ENCODE peak calls at places on chromosomes 3 and 15, in eight cellular contexts. One of them, this sample, is unnamed.

GRCh38 chr15:49458145-49458544 is 35.1 kb downstream of the FGF7 start:
- DNase-seq in effector CD4-positive, alpha-beta T cell: no peak
- DNase-seq in retina: no peak
- DNase-seq in K562: no peak
- DNase-seq in GM18507: no peak
- DNase-seq in nucleus accumbens: no peak
- DNase-seq in endothelial cell of umbilical vein: no peak
- DNase-seq in neural crest cell: no peak
- DNase-seq in this sample: no peak

GRCh38 chr3:122146466-122146865 is 37.0 kb upstream of the CASR start:
- DNase-seq in effector CD4-positive, alpha-beta T cell: no peak
- DNase-seq in GM18507: no peak
- DNase-seq in neural crest cell: no peak
- DNase-seq in retina: no peak
- DNase-seq in nucleus accumbens: no peak
- DNase-seq in endothelial cell of umbilical vein: no peak
- DNase-seq in K562: no peak
- DNase-seq in this sample: no peak

GRCh38 chr3:153026026-153026425 is 136.0 kb upstream of the RAP2B start:
- DNase-seq in effector CD4-positive, alpha-beta T cell: no peak
- DNase-seq in GM18507: no peak
- DNase-seq in neural crest cell: no peak
- DNase-seq in nucleus accumbens: no peak
- DNase-seq in endothelial cell of umbilical vein: peak; percentile 53
- DNase-seq in retina: no peak
- DNase-seq in K562: no peak
- DNase-seq in this sample: no peak

GRCh38 chr15:66859688-66860253 is 157.7 kb downstream of the SMAD6 start:
- DNase-seq in K562: no peak
- DNase-seq in retina: no peak
- DNase-seq in endothelial cell of umbilical vein: no peak
- DNase-seq in nucleus accumbens: no peak
- DNase-seq in neural crest cell: no peak
- DNase-seq in effector CD4-positive, alpha-beta T cell: no peak
- DNase-seq in GM18507: no peak
- DNase-seq in this sample: no peak

GRCh38 chr15:50653156-50653743 is 33.3 kb downstream of the TRPM7 start:
- DNase-seq in nucleus accumbens: no peak
- DNase-seq in GM18507: no peak
- DNase-seq in K562: no peak
- DNase-seq in retina: no peak
- DNase-seq in endothelial cell of umbilical vein: no peak
- DNase-seq in effector CD4-positive, alpha-beta T cell: no peak
- DNase-seq in neural crest cell: no peak
- DNase-seq in this sample: no peak

GRCh38 chr3:11774296-11774877 is 72.3 kb downstream of the TAMM41 start:
- DNase-seq in endothelial cell of umbilical vein: peak; percentile 60
- DNase-seq in retina: peak; percentile 68
- DNase-seq in K562: peak; percentile 33
- DNase-seq in GM18507: no peak
- DNase-seq in neural crest cell: peak; percentile 28
- DNase-seq in effector CD4-positive, alpha-beta T cell: no peak
- DNase-seq in nucleus accumbens: peak; percentile 4
- DNase-seq in this sample: no peak

GRCh38 chr3:31947671-31948091 is 33.4 kb downstream of the OSBPL10 start:
- DNase-seq in GM18507: no peak
- DNase-seq in nucleus accumbens: no peak
- DNase-seq in neural crest cell: no peak
- DNase-seq in K562: no peak
- DNase-seq in endothelial cell of umbilical vein: no peak
- DNase-seq in effector CD4-positive, alpha-beta T cell: no peak
- DNase-seq in retina: no peak
- DNase-seq in this sample: no peak

GRCh38 chr3:12139111-12139511 is 19.6 kb downstream of the TIMP4 start:
- DNase-seq in retina: peak; percentile 39
- DNase-seq in neural crest cell: peak; percentile 8
- DNase-seq in GM18507: no peak
- DNase-seq in endothelial cell of umbilical vein: peak; percentile 42
- DNase-seq in effector CD4-positive, alpha-beta T cell: no peak
- DNase-seq in K562: no peak
- DNase-seq in nucleus accumbens: no peak
- DNase-seq in this sample: no peak

GRCh38 chr3:46027736-46028397 is 584 bp upstream of the XCR1 start:
- DNase-seq in retina: no peak
- DNase-seq in endothelial cell of umbilical vein: no peak
- DNase-seq in neural crest cell: no peak
- DNase-seq in K562: no peak
- DNase-seq in nucleus accumbens: no peak
- DNase-seq in GM18507: no peak
- DNase-seq in effector CD4-positive, alpha-beta T cell: no peak
- DNase-seq in this sample: no peak

GRCh38 chr3:151322549-151322948 is 5.9 kb upstream of the GPR87 start:
- DNase-seq in nucleus accumbens: no peak
- DNase-seq in retina: no peak
- DNase-seq in K562: no peak
- DNase-seq in neural crest cell: no peak
- DNase-seq in endothelial cell of umbilical vein: no peak
- DNase-seq in effector CD4-positive, alpha-beta T cell: no peak
- DNase-seq in GM18507: no peak
- DNase-seq in this sample: no peak

GRCh38 chr15:40906947-40907802 is 12.9 kb downstream of the VPS18 start:
- DNase-seq in K562: peak; percentile 57
- DNase-seq in endothelial cell of umbilical vein: peak; percentile 89
- DNase-seq in retina: no peak
- DNase-seq in nucleus accumbens: peak; percentile 60
- DNase-seq in effector CD4-positive, alpha-beta T cell: peak; percentile 49
- DNase-seq in GM18507: no peak
- DNase-seq in neural crest cell: no peak
- DNase-seq in this sample: peak; percentile 84

GRCh38 chr3:183918178-183918577 is 33.5 kb upstream of the PARL start:
- DNase-seq in effector CD4-positive, alpha-beta T cell: no peak
- DNase-seq in GM18507: no peak
- DNase-seq in retina: no peak
- DNase-seq in endothelial cell of umbilical vein: no peak
- DNase-seq in neural crest cell: no peak
- DNase-seq in K562: no peak
- DNase-seq in nucleus accumbens: no peak
- DNase-seq in this sample: no peak

GRCh38 chr3:11238057-11238456 is 34.1 kb upstream of the ATG7 start:
- DNase-seq in K562: no peak
- DNase-seq in GM18507: no peak
- DNase-seq in endothelial cell of umbilical vein: peak; percentile 48
- DNase-seq in neural crest cell: no peak
- DNase-seq in retina: no peak
- DNase-seq in nucleus accumbens: no peak
- DNase-seq in effector CD4-positive, alpha-beta T cell: no peak
- DNase-seq in this sample: no peak

GRCh38 chr3:109081746-109082510 is 36.0 kb downstream of the MORC1 start:
- DNase-seq in effector CD4-positive, alpha-beta T cell: no peak
- DNase-seq in K562: peak; percentile 13
- DNase-seq in nucleus accumbens: no peak
- DNase-seq in neural crest cell: peak; percentile 8
- DNase-seq in endothelial cell of umbilical vein: peak; percentile 46
- DNase-seq in GM18507: peak; percentile 42
- DNase-seq in retina: peak; percentile 23
- DNase-seq in this sample: no peak

GRCh38 chr15:100778831-100779288 is 100.8 kb upstream of the ALDH1A3 start:
- DNase-seq in GM18507: no peak
- DNase-seq in effector CD4-positive, alpha-beta T cell: no peak
- DNase-seq in neural crest cell: no peak
- DNase-seq in nucleus accumbens: no peak
- DNase-seq in K562: no peak
- DNase-seq in endothelial cell of umbilical vein: no peak
- DNase-seq in retina: no peak
- DNase-seq in this sample: no peak

GRCh38 chr3:146505496-146505895 is 36.1 kb upstream of the PLSCR2 start:
- DNase-seq in nucleus accumbens: no peak
- DNase-seq in retina: no peak
- DNase-seq in GM18507: no peak
- DNase-seq in neural crest cell: no peak
- DNase-seq in K562: no peak
- DNase-seq in effector CD4-positive, alpha-beta T cell: no peak
- DNase-seq in endothelial cell of umbilical vein: peak; percentile 80
- DNase-seq in this sample: no peak

GRCh38 chr3:197038604-197039003 is 9.0 kb upstream of the MELTF start:
- DNase-seq in retina: no peak
- DNase-seq in GM18507: no peak
- DNase-seq in endothelial cell of umbilical vein: no peak
- DNase-seq in nucleus accumbens: no peak
- DNase-seq in K562: no peak
- DNase-seq in neural crest cell: no peak
- DNase-seq in effector CD4-positive, alpha-beta T cell: no peak
- DNase-seq in this sample: no peak

GRCh38 chr3:169534439-169534838 is 129.1 kb downstream of the MECOM start:
- DNase-seq in K562: no peak
- DNase-seq in GM18507: no peak
- DNase-seq in neural crest cell: no peak
- DNase-seq in effector CD4-positive, alpha-beta T cell: no peak
- DNase-seq in retina: no peak
- DNase-seq in nucleus accumbens: no peak
- DNase-seq in endothelial cell of umbilical vein: no peak
- DNase-seq in this sample: no peak

GRCh38 chr3:10532939-10533730 is 27.7 kb upstream of the ATP2B2 start:
- DNase-seq in nucleus accumbens: no peak
- DNase-seq in endothelial cell of umbilical vein: no peak
- DNase-seq in neural crest cell: no peak
- DNase-seq in K562: no peak
- DNase-seq in GM18507: no peak
- DNase-seq in retina: no peak
- DNase-seq in effector CD4-positive, alpha-beta T cell: no peak
- DNase-seq in this sample: no peak

GRCh38 chr15:84944311-84944710 is 37.3 kb upstream of the PDE8A start:
- DNase-seq in retina: no peak
- DNase-seq in GM18507: no peak
- DNase-seq in endothelial cell of umbilical vein: no peak
- DNase-seq in effector CD4-positive, alpha-beta T cell: no peak
- DNase-seq in neural crest cell: no peak
- DNase-seq in nucleus accumbens: no peak
- DNase-seq in K562: no peak
- DNase-seq in this sample: peak; percentile 42

GRCh38 chr3:17151598-17152373 is 267.0 kb downstream of the PLCL2 start:
- DNase-seq in endothelial cell of umbilical vein: no peak
- DNase-seq in retina: no peak
- DNase-seq in neural crest cell: no peak
- DNase-seq in K562: no peak
- DNase-seq in effector CD4-positive, alpha-beta T cell: peak; percentile 52
- DNase-seq in GM18507: peak; percentile 82
- DNase-seq in nucleus accumbens: no peak
- DNase-seq in this sample: peak; percentile 33

GRCh38 chr3:183924956-183925355 is 40.3 kb upstream of the PARL start:
- DNase-seq in K562: no peak
- DNase-seq in retina: no peak
- DNase-seq in nucleus accumbens: no peak
- DNase-seq in GM18507: no peak
- DNase-seq in neural crest cell: no peak
- DNase-seq in effector CD4-positive, alpha-beta T cell: no peak
- DNase-seq in endothelial cell of umbilical vein: no peak
- DNase-seq in this sample: no peak

GRCh38 chr3:184596233-184596632 is 34.6 kb downstream of the EPHB3 start:
- DNase-seq in neural crest cell: no peak
- DNase-seq in effector CD4-positive, alpha-beta T cell: no peak
- DNase-seq in endothelial cell of umbilical vein: no peak
- DNase-seq in K562: no peak
- DNase-seq in GM18507: no peak
- DNase-seq in retina: no peak
- DNase-seq in nucleus accumbens: no peak
- DNase-seq in this sample: no peak

GRCh38 chr3:52399593-52399992 is 45.3 kb downstream of the SEMA3G start:
- DNase-seq in effector CD4-positive, alpha-beta T cell: no peak
- DNase-seq in retina: no peak
- DNase-seq in K562: no peak
- DNase-seq in GM18507: no peak
- DNase-seq in neural crest cell: no peak
- DNase-seq in nucleus accumbens: no peak
- DNase-seq in endothelial cell of umbilical vein: no peak
- DNase-seq in this sample: peak; percentile 19

GRCh38 chr3:40550168-40550567 is 25.4 kb downstream of the ZNF621 start:
- DNase-seq in K562: no peak
- DNase-seq in endothelial cell of umbilical vein: no peak
- DNase-seq in nucleus accumbens: no peak
- DNase-seq in neural crest cell: no peak
- DNase-seq in effector CD4-positive, alpha-beta T cell: no peak
- DNase-seq in GM18507: no peak
- DNase-seq in retina: no peak
- DNase-seq in this sample: no peak

GRCh38 chr3:170355738-170356595 is 1.5 kb upstream of the SKIL start:
- DNase-seq in K562: peak; percentile 24
- DNase-seq in endothelial cell of umbilical vein: peak; percentile 86
- DNase-seq in nucleus accumbens: peak; percentile 60
- DNase-seq in effector CD4-positive, alpha-beta T cell: peak; percentile 5
- DNase-seq in retina: no peak
- DNase-seq in GM18507: no peak
- DNase-seq in neural crest cell: peak; percentile 8
- DNase-seq in this sample: peak; percentile 48

GRCh38 chr3:188007897-188008296 is 146.1 kb upstream of the LPP start:
- DNase-seq in retina: no peak
- DNase-seq in K562: no peak
- DNase-seq in nucleus accumbens: no peak
- DNase-seq in effector CD4-positive, alpha-beta T cell: no peak
- DNase-seq in neural crest cell: no peak
- DNase-seq in endothelial cell of umbilical vein: no peak
- DNase-seq in GM18507: no peak
- DNase-seq in this sample: no peak

GRCh38 chr3:177108648-177109047 is 88.6 kb downstream of the TBL1XR1 start:
- DNase-seq in endothelial cell of umbilical vein: peak; percentile 28
- DNase-seq in GM18507: no peak
- DNase-seq in K562: no peak
- DNase-seq in nucleus accumbens: no peak
- DNase-seq in retina: no peak
- DNase-seq in neural crest cell: no peak
- DNase-seq in effector CD4-positive, alpha-beta T cell: no peak
- DNase-seq in this sample: no peak

GRCh38 chr15:57442371-57442770 is 66.1 kb downstream of the CGNL1 start:
- DNase-seq in effector CD4-positive, alpha-beta T cell: no peak
- DNase-seq in K562: no peak
- DNase-seq in GM18507: no peak
- DNase-seq in retina: no peak
- DNase-seq in endothelial cell of umbilical vein: no peak
- DNase-seq in neural crest cell: no peak
- DNase-seq in nucleus accumbens: no peak
- DNase-seq in this sample: no peak

GRCh38 chr3:194386610-194387009 is 12.5 kb downstream of the GP5 start:
- DNase-seq in K562: no peak
- DNase-seq in neural crest cell: no peak
- DNase-seq in retina: no peak
- DNase-seq in GM18507: no peak
- DNase-seq in effector CD4-positive, alpha-beta T cell: no peak
- DNase-seq in nucleus accumbens: no peak
- DNase-seq in endothelial cell of umbilical vein: no peak
- DNase-seq in this sample: no peak

GRCh38 chr3:173089283-173089682 is 51.8 kb downstream of the SPATA16 start:
- DNase-seq in endothelial cell of umbilical vein: no peak
- DNase-seq in nucleus accumbens: no peak
- DNase-seq in K562: no peak
- DNase-seq in retina: no peak
- DNase-seq in neural crest cell: no peak
- DNase-seq in effector CD4-positive, alpha-beta T cell: no peak
- DNase-seq in GM18507: no peak
- DNase-seq in this sample: no peak

GRCh38 chr3:163971861-163972260 is 1106.4 kb downstream of the SI start:
- DNase-seq in neural crest cell: no peak
- DNase-seq in GM18507: no peak
- DNase-seq in nucleus accumbens: no peak
- DNase-seq in endothelial cell of umbilical vein: no peak
- DNase-seq in K562: no peak
- DNase-seq in retina: no peak
- DNase-seq in effector CD4-positive, alpha-beta T cell: no peak
- DNase-seq in this sample: no peak

GRCh38 chr15:43347114-43347513 is 16.7 kb upstream of the LCMT2 start:
- DNase-seq in retina: no peak
- DNase-seq in effector CD4-positive, alpha-beta T cell: no peak
- DNase-seq in K562: no peak
- DNase-seq in endothelial cell of umbilical vein: no peak
- DNase-seq in neural crest cell: no peak
- DNase-seq in GM18507: no peak
- DNase-seq in nucleus accumbens: no peak
- DNase-seq in this sample: no peak

GRCh38 chr3:58463942-58464271 is 28.0 kb upstream of the KCTD6 start:
- DNase-seq in GM18507: no peak
- DNase-seq in neural crest cell: no peak
- DNase-seq in effector CD4-positive, alpha-beta T cell: no peak
- DNase-seq in K562: no peak
- DNase-seq in retina: no peak
- DNase-seq in nucleus accumbens: no peak
- DNase-seq in endothelial cell of umbilical vein: no peak
- DNase-seq in this sample: no peak